ENCODE peak calls at places on chromosomes 7 and 10, in eight cellular contexts. D, C, F, B, Q, K, U and L are unnamed samples.
A peak's percentile ranks its signal among the peaks of the same experiment; 100 is the strongest.

GRCh38 chr7:4205828-4206227 is 476.3 kb upstream of the FOXK1 start:
- DNase-seq in D (no peak), B (no peak), F (no peak), K (no peak), U (no peak), C (no peak), Q (no peak), L (no peak)

GRCh38 chr7:111210996-111211395 is 120.1 kb downstream of the LRRN3 start:
- DNase-seq in C (no peak), Q (no peak), B (no peak), U (no peak), D (no peak), K (no peak), F (no peak), L (no peak)

GRCh38 chr7:41029072-41029492 is 673.8 kb downstream of the INHBA start:
- DNase-seq in D (peak; percentile 100), Q (no peak), B (no peak), F (no peak), C (peak; percentile 84), U (no peak), K (no peak), L (no peak)

GRCh38 chr10:18504161-18504560 is 147.2 kb downstream of the NSUN6 start:
- DNase-seq in C (no peak), K (no peak), F (no peak), B (no peak), U (no peak), D (no peak), Q (no peak), L (no peak)

GRCh38 chr7:102459221-102459844 is 5.3 kb downstream of the ALKBH4 start:
- DNase-seq in F (no peak), K (no peak), U (no peak), C (no peak), B (no peak), D (no peak), Q (no peak), L (no peak)

GRCh38 chr7:28957822-28958234 is 302 bp downstream of the TRIL start:
- DNase-seq in F (no peak), C (no peak), U (no peak), K (no peak), Q (peak; percentile 25), B (no peak), D (no peak), L (peak; percentile 16)

GRCh38 chr7:137527634-137528033 is 184.1 kb upstream of the PTN start:
- DNase-seq in Q (no peak), B (no peak), D (no peak), K (no peak), C (no peak), U (no peak), F (no peak), L (no peak)

GRCh38 chr10:80443531-80443974 is 10.6 kb upstream of the TSPAN14 start:
- DNase-seq in F (no peak), Q (peak; percentile 32), U (peak; percentile 72), K (no peak), D (no peak), B (peak; percentile 41), C (no peak), L (no peak)

GRCh38 chr7:145909956-145910611 is 206.5 kb upstream of the CNTNAP2 start:
- DNase-seq in K (no peak), Q (no peak), C (no peak), D (no peak), B (no peak), U (no peak), F (no peak), L (no peak)

GRCh38 chr7:141013345-141013715 is 1.4 kb downstream of the MRPS33 start:
- DNase-seq in C (no peak), F (no peak), D (no peak), Q (no peak), B (no peak), U (no peak), K (no peak), L (no peak)

GRCh38 chr10:63424576-63424975 is 41.2 kb downstream of the JMJD1C start:
- DNase-seq in F (no peak), K (no peak), C (no peak), U (no peak), B (no peak), D (no peak), Q (no peak), L (no peak)

GRCh38 chr7:20862554-20862953 is 75.9 kb upstream of the SP8 start:
- DNase-seq in Q (no peak), K (no peak), D (no peak), B (no peak), F (no peak), C (no peak), U (no peak), L (no peak)

DNA sequence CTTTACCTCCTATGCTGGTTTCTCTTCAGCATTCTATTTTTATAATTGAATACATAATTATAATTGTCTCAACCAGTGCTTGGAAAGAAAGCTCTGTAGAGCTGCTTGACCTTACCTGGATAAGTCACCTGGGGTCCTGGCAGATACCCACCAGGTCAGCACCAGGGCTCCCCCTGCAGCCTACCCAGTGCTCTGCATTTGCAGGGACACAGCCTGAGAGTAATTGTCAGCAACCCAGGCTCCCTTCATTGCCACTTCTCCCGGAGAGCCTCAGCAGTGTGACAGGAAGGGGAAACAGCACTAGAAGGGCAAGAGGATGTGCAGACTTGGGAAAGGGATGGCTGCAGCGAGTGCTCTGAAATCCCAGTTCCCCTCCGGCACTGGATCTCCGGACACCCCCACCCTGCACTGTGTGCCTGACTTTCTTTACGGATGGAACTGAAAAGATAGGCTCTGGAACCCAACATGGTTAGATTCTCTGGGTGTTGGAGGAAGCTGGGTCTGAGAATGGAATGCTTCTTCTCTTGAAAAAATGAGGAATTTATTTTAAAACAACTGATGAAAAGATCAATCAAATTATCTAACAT is 11.4 kb upstream of the PAX4 start:
- DNase-seq in D (peak; percentile 21), C (no peak), Q (peak; percentile 28), U (no peak), K (no peak), B (peak; percentile 33), F (no peak), L (peak; percentile 51)
- TF ChIP-seq CTCF in D (peak; percentile 57), C (peak; percentile 75), Q (peak; percentile 36), U (no peak), K (peak; percentile 21), B (peak; percentile 88), F (peak; percentile 31), L (peak; percentile 72)

GRCh38 chr10:86349474-86349873 is 17.1 kb downstream of the GRID1 start:
- DNase-seq in Q (no peak), U (no peak), F (no peak), B (peak; percentile 60), K (peak; percentile 20), C (no peak), D (no peak), L (peak; percentile 33)
- TF ChIP-seq CTCF in Q (no peak), U (no peak), F (no peak), B (peak; percentile 73), K (no peak), C (no peak), D (peak; percentile 3), L (peak; percentile 86)

GRCh38 chr10:52314007-52314821 is at the start of gene DKK1:
- DNase-seq in Q (peak; percentile 76), B (peak; percentile 91), D (peak; percentile 73), K (peak; percentile 73), C (no peak), F (no peak), U (peak; percentile 65), L (peak; percentile 51)

GRCh38 chr10:52313350-52314006 is 603 bp upstream of the DKK1 start:
- DNase-seq in Q (peak; percentile 18), B (peak; percentile 52), D (peak; percentile 38), F (no peak), C (no peak), U (no peak), K (no peak), L (no peak)

GRCh38 chr10:52312999-52313349 is 1.1 kb upstream of the DKK1 start:
- DNase-seq in F (no peak), C (no peak), Q (no peak), D (no peak), U (no peak), K (no peak), B (no peak), L (no peak)

GRCh38 chr10:52308251-52309031 is 5.6 kb upstream of the DKK1 start:
- DNase-seq in K (peak; percentile 65), Q (peak; percentile 35), C (peak; percentile 64), U (peak; percentile 65), F (no peak), D (peak; percentile 55), B (peak; percentile 72), L (peak; percentile 29)
- TF ChIP-seq CTCF in K (peak; percentile 41), Q (peak; percentile 55), C (peak; percentile 90), U (peak; percentile 75), F (no peak), D (peak; percentile 59), B (peak; percentile 87), L (peak; percentile 87)

GRCh38 chr10:7301039-7301768 is 109.6 kb downstream of the SFMBT2 start:
- DNase-seq in F (no peak), C (no peak), D (no peak), K (no peak), Q (no peak), U (no peak), B (no peak), L (no peak)
- TF ChIP-seq CTCF in F (no peak), C (peak; percentile 27), D (no peak), K (no peak), Q (no peak), U (no peak), B (no peak), L (peak; percentile 45)

GRCh38 chr10:30463944-30464451 is 30.0 kb downstream of the MAP3K8 start:
- DNase-seq in Q (no peak), U (no peak), F (no peak), C (no peak), K (no peak), D (peak; percentile 47), B (no peak), L (no peak)

GRCh38 chr10:30464675-30465074 is 30.7 kb downstream of the MAP3K8 start:
- DNase-seq in D (no peak), U (no peak), K (no peak), Q (no peak), B (no peak), F (no peak), C (no peak), L (no peak)

GRCh38 chr10:30459283-30459682 is 25.3 kb downstream of the MAP3K8 start:
- DNase-seq in K (no peak), F (no peak), C (no peak), D (no peak), Q (peak; percentile 66), U (peak; percentile 61), B (no peak), L (no peak)

GRCh38 chr10:30466466-30466865 is 32.5 kb downstream of the MAP3K8 start:
- DNase-seq in D (no peak), F (no peak), Q (no peak), U (no peak), B (no peak), C (no peak), K (no peak), L (no peak)

GRCh38 chr10:30462513-30462912 is 28.5 kb downstream of the MAP3K8 start:
- DNase-seq in U (no peak), K (no peak), B (no peak), Q (no peak), D (no peak), C (no peak), F (no peak), L (no peak)
- TF ChIP-seq CTCF in U (no peak), K (no peak), B (no peak), Q (no peak), D (no peak), C (no peak), F (no peak), L (no peak)